ENCODE peak calls at places on chromosomes 1 and 21, in nine cellular contexts. B, S, R, U, P, C, A, E and J are unnamed samples.

GRCh38 chr21:39384674-39385298 is 35.9 kb upstream of the HMGN1 start:
- DNase-seq in B (no peak), S (no peak), R (no peak), U (no peak), P (peak), C (no peak), A (peak), E (peak), J (no peak)

GRCh38 chr1:97105531-97105930 is 383.9 kb downstream of the PTBP2 start:
- DNase-seq in B (no peak), S (no peak), R (no peak), U (no peak), P (no peak), C (no peak), A (no peak), E (no peak), J (no peak)

GRCh38 chr1:175918364-175918801 is 175.0 kb upstream of the TNR start:
- DNase-seq in B (no peak), S (peak), R (no peak), U (no peak), P (no peak), C (no peak), A (no peak), E (no peak), J (no peak)

GRCh38 chr1:52365091-52365745 is 787 bp downstream of the CC2D1B start:
- DNase-seq in B (peak), S (peak), R (peak), U (peak), P (peak), C (peak), A (peak), E (peak), J (no peak)

GRCh38 chr1:61082336-61083013 is at the start of gene NFIA:
- DNase-seq in B (peak), S (peak), R (peak), U (no peak), P (peak), C (peak), A (peak), E (peak), J (peak)

GRCh38 chr1:210600421-210601195 is 271.9 kb downstream of the HHAT start:
- DNase-seq in B (no peak), S (no peak), R (no peak), U (no peak), P (no peak), C (no peak), A (peak), E (peak), J (no peak)

GRCh38 chr1:101101362-101101761 is 75.8 kb upstream of the DPH5 start:
- DNase-seq in B (no peak), S (no peak), R (no peak), U (no peak), P (peak), C (no peak), A (peak), E (peak), J (no peak)

GRCh38 chr1:119674835-119675289 is 26.8 kb upstream of the ZNF697 start:
- DNase-seq in B (peak), S (peak), R (no peak), U (peak), P (peak), C (no peak), A (peak), E (peak), J (no peak)

GRCh38 chr1:215407575-215407974 is 159.5 kb upstream of the KCTD3 start:
- DNase-seq in B (no peak), S (no peak), R (no peak), U (no peak), P (no peak), C (no peak), A (no peak), E (peak), J (no peak)

GRCh38 chr1:197770243-197770642 is 5.0 kb downstream of the DENND1B start:
- DNase-seq in B (no peak), S (no peak), R (no peak), U (no peak), P (no peak), C (no peak), A (no peak), E (no peak), J (no peak)

GRCh38 chr1:106975944-106976343 is 80.5 kb upstream of the PRMT6 start:
- DNase-seq in B (no peak), S (peak), R (no peak), U (no peak), P (peak), C (no peak), A (no peak), E (no peak), J (no peak)

GRCh38 chr1:176670853-176671252 is 207.9 kb downstream of the PAPPA2 start:
- DNase-seq in B (no peak), S (peak), R (no peak), U (no peak), P (no peak), C (no peak), A (no peak), E (no peak), J (no peak)

GRCh38 chr1:231201375-231202124 is 39.5 kb upstream of the GNPAT start:
- DNase-seq in B (no peak), S (no peak), R (no peak), U (no peak), P (no peak), C (no peak), A (no peak), E (no peak), J (no peak)

GRCh38 chr1:212794561-212795014 is 2.9 kb downstream of the TATDN3 start:
- DNase-seq in B (no peak), S (no peak), R (no peak), U (no peak), P (no peak), C (no peak), A (no peak), E (no peak), J (no peak)

GRCh38 chr1:25112400-25112799 is 119.9 kb downstream of the SYF2 start:
- DNase-seq in B (no peak), S (no peak), R (no peak), U (no peak), P (no peak), C (no peak), A (no peak), E (no peak), J (no peak)

GRCh38 chr1:25116832-25117231 is 115.5 kb downstream of the SYF2 start:
- DNase-seq in B (no peak), S (no peak), R (no peak), U (no peak), P (no peak), C (no peak), A (no peak), E (no peak), J (no peak)

GRCh38 chr1:25118554-25118953 is 113.7 kb downstream of the SYF2 start:
- DNase-seq in B (no peak), S (no peak), R (no peak), U (no peak), P (no peak), C (no peak), A (no peak), E (no peak), J (no peak)

GRCh38 chr1:25120286-25120685 is 112.0 kb downstream of the SYF2 start:
- DNase-seq in B (no peak), S (no peak), R (no peak), U (no peak), P (no peak), C (no peak), A (no peak), E (no peak), J (no peak)

GRCh38 chr1:25117233-25117823 is 115.0 kb downstream of the SYF2 start:
- DNase-seq in B (no peak), S (peak), R (no peak), U (peak), P (peak), C (no peak), A (no peak), E (no peak), J (no peak)
- TF ChIP-seq CTCF in B (no peak), S (peak), R (no peak), U (peak), P (peak), C (no peak), A (peak), E (peak), J (peak)

DNA sequence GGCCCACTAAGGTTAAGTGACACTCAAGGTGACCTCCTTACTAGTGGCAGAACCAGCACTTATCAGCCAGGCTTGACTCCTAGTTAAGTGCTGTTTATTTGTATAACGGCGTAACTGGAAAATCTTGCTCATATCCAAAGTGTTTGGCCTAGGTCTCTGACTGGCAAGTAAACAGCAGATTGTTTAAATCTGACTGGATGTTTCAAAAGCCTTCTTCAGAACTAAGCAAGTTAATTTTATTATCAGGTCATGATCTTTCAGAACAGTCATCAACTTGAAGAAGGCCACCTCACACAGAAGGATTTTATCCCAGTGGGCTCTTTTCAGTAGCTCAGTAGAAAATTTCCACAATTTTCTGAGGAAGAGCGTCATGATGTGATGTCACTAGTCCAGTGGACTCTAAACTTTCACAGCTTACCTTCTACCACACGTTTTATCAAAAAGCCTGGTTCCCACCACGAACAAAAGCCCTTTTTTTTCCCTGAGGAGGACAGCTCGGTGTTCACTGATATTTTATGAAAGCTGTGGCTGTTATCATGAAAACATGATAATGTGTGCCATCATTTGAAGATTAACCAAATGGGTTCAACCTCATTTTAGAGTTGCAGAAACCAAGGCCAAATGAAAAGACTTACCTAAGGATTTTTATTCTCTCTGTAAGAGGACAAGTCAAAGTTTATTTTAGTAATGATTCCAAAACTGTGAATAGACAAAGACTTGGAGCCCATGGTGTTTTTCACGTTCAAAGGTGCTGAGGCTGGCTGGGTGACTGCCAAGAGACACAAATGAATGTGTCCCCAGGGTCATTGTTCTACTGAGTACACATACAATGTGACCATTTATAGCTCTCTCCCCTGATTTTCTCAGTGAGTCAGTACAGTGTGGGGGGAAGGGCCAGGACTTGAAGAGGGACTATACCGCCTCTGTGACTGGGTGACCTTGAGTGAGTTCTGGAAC is 9.1 kb downstream of the SGIP1 start:
- DNase-seq in B (peak), S (no peak), R (peak), U (no peak), P (peak), C (peak), A (peak), E (peak), J (no peak)
- TF ChIP-seq CTCF in B (no peak), S (no peak), R (no peak), U (no peak), P (no peak), C (no peak), A (no peak), E (no peak), J (no peak)

GRCh38 chr1:228416217-228416971 is at the start of gene TRIM17:
- DNase-seq in B (peak), S (peak), R (no peak), U (no peak), P (no peak), C (no peak), A (peak), E (peak), J (peak)
- TF ChIP-seq CTCF in B (peak), S (peak), R (peak), U (peak), P (no peak), C (no peak), A (peak), E (peak), J (peak)

DNA sequence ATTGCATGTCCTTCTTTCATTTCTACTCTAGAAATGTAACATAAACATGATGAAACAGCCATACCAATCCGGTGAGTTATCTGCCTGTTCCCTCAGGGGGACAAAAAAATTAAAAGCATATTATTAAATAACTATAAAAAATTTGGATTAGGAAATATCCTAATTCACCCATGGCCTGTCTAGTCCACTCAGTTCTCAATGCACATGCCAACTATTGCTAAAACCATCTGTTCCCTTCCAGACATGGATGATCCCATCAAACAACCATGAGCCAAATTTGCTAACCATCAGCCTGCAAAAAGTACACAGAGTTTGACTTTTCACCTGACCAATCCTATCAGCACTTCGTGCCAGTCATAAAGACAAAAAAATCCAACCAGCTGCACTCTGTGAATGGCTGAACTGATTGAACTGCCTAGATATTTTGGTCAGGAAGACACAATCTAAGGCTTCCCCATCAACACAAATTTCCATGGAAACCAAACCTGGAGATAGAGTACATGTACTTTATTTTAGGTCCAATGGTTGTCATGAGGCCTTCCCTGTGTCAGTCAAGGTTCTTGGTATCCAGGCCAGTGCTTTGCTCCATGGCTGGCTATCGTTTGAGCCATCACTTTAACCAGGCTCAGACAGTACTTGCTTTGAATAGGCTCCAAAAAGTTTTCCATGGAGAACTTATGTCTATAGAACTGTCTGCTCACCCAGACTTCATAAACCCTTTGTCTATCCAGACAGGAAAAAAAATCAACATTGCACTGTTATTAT is 570.8 kb downstream of the LTN1 start:
- DNase-seq in B (no peak), S (no peak), R (no peak), U (no peak), P (peak), C (no peak), A (peak), E (peak), J (no peak)
- TF ChIP-seq CTCF in B (no peak), S (no peak), R (no peak), U (no peak), P (no peak), C (no peak), A (no peak), E (no peak), J (no peak)

DNA sequence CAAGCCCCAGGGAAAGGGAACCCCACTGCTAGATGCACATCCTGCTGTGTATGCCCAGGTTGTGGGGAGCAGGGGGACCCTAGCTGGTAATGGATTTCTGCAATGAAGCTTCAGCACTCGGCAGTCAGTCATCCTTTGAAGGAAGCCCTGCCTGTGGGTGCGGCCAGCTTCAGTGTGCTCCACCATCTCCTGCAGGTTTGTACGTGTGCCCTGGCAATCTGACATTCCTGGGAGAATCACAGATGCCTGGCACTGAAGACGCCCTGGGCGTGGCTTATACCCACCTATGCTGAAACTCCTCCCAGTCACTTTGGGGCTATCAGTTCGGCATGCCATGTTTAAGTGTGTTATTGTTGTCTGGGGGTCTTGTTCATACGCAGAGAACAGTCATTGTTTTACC is 6.8 kb downstream of the SPRR5 start:
- DNase-seq in B (no peak), S (no peak), R (no peak), U (peak), P (no peak), C (no peak), A (no peak), E (no peak), J (no peak)
- TF ChIP-seq CTCF in B (no peak), S (no peak), R (no peak), U (no peak), P (no peak), C (no peak), A (no peak), E (no peak), J (no peak)

GRCh38 chr21:45443595-45444181 is 38.7 kb downstream of the COL18A1 start:
- DNase-seq in B (no peak), S (no peak), R (no peak), U (no peak), P (peak), C (no peak), A (no peak), E (no peak), J (no peak)
- TF ChIP-seq CTCF in B (no peak), S (no peak), R (no peak), U (no peak), P (peak), C (no peak), A (no peak), E (peak), J (no peak)

GRCh38 chr1:25568090-25568833 is 24.9 kb downstream of the LDLRAP1 start:
- DNase-seq in B (no peak), S (peak), R (no peak), U (peak), P (peak), C (peak), A (peak), E (peak), J (no peak)

GRCh38 chr1:25565626-25566025 is 22.2 kb downstream of the LDLRAP1 start:
- DNase-seq in B (no peak), S (no peak), R (no peak), U (no peak), P (no peak), C (no peak), A (no peak), E (no peak), J (no peak)

GRCh38 chr1:25566186-25566729 is 22.9 kb downstream of the LDLRAP1 start:
- DNase-seq in B (no peak), S (no peak), R (no peak), U (no peak), P (no peak), C (no peak), A (no peak), E (no peak), J (no peak)

GRCh38 chr1:25567710-25568089 is 24.3 kb downstream of the LDLRAP1 start:
- DNase-seq in B (no peak), S (no peak), R (no peak), U (no peak), P (no peak), C (no peak), A (peak), E (no peak), J (no peak)

GRCh38 chr1:25566730-25567341 is 23.4 kb downstream of the LDLRAP1 start:
- DNase-seq in B (peak), S (peak), R (peak), U (no peak), P (no peak), C (peak), A (peak), E (peak), J (no peak)
- TF ChIP-seq CTCF in B (no peak), S (peak), R (no peak), U (peak), P (no peak), C (no peak), A (peak), E (peak), J (no peak)

GRCh38 chr1:90761781-90762589 is 44.9 kb upstream of the BARHL2 start:
- DNase-seq in B (no peak), S (peak), R (no peak), U (no peak), P (no peak), C (peak), A (no peak), E (no peak), J (no peak)
- TF ChIP-seq CTCF in B (no peak), S (no peak), R (no peak), U (no peak), P (no peak), C (no peak), A (no peak), E (no peak), J (no peak)